ENCODE peak calls at places on chromosomes 12 and 14, in nine cellular contexts. I, V, D, Q, L, T, O, G and W are unnamed samples.

GRCh38 chr14:99312106-99312505 is 40.1 kb upstream of the BCL11B start:
- DNase-seq in I (peak), V (no peak), D (no peak), Q (no peak), L (no peak), T (no peak), O (no peak), G (no peak), W (no peak)

GRCh38 chr12:52798003-52798670 is 2.2 kb upstream of the KRT3 start:
- DNase-seq in I (no peak), V (peak), D (no peak), Q (no peak), L (peak), T (no peak), O (no peak), G (no peak), W (peak)

GRCh38 chr12:11497995-11498394 is 102.6 kb upstream of the PRB2 start:
- DNase-seq in I (no peak), V (no peak), D (no peak), Q (no peak), L (no peak), T (no peak), O (no peak), G (no peak), W (no peak)

GRCh38 chr12:106415134-106415533 is 57.6 kb downstream of the POLR3B start:
- DNase-seq in I (no peak), V (no peak), D (no peak), Q (no peak), L (peak), T (no peak), O (no peak), G (no peak), W (peak)

GRCh38 chr12:94779520-94779919 is 129.2 kb upstream of the TMCC3 start:
- DNase-seq in I (no peak), V (no peak), D (no peak), Q (no peak), L (peak), T (no peak), O (no peak), G (no peak), W (peak)

GRCh38 chr12:1473418-1473817 is 121.0 kb downstream of the FBXL14 start:
- DNase-seq in I (no peak), V (no peak), D (no peak), Q (peak), L (no peak), T (no peak), O (no peak), G (peak), W (no peak)

GRCh38 chr12:59570134-59570533 is 25.7 kb upstream of the SLC16A7 start:
- DNase-seq in I (no peak), V (no peak), D (no peak), Q (no peak), L (peak), T (no peak), O (no peak), G (no peak), W (no peak)

GRCh38 chr14:84555493-84555892 is 974.5 kb upstream of the FLRT2 start:
- DNase-seq in I (no peak), V (no peak), D (no peak), Q (no peak), L (no peak), T (no peak), O (no peak), G (no peak), W (no peak)

GRCh38 chr14:97021571-97022171 is 224.5 kb downstream of the VRK1 start:
- DNase-seq in I (no peak), V (no peak), D (no peak), Q (no peak), L (no peak), T (peak), O (no peak), G (no peak), W (no peak)

GRCh38 chr14:97866186-97866585 is 1069.0 kb downstream of the VRK1 start:
- DNase-seq in I (no peak), V (no peak), D (no peak), Q (no peak), L (no peak), T (no peak), O (no peak), G (no peak), W (no peak)

GRCh38 chr14:64983439-64984310 is 3.0 kb upstream of the FNTB start:
- DNase-seq in I (no peak), V (peak), D (no peak), Q (peak), L (peak), T (no peak), O (no peak), G (peak), W (peak)

GRCh38 chr12:51351913-51352532 is 5.5 kb upstream of the CELA1 start:
- DNase-seq in I (no peak), V (peak), D (peak), Q (peak), L (peak), T (peak), O (no peak), G (peak), W (peak)

GRCh38 chr12:65229441-65229840 is 49.0 kb upstream of the MSRB3 start:
- DNase-seq in I (no peak), V (no peak), D (no peak), Q (no peak), L (no peak), T (no peak), O (no peak), G (no peak), W (no peak)